ENCODE peak calls at places on chromosomes 7 and 10, in seven cellular contexts. B, Y, P, N, U, X and E are unnamed samples.

GRCh38 chr10:10489765-10490164 is 527.9 kb upstream of the CELF2 start:
- DNase-seq in P (no peak), B (peak), Y (no peak), N (no peak), U (no peak), X (no peak), E (no peak)

GRCh38 chr7:122430710-122431109 is 126.2 kb upstream of the FEZF1 start:
- DNase-seq in P (no peak), B (no peak), X (no peak), N (no peak), U (no peak), Y (no peak), E (no peak)

GRCh38 chr7:22896917-22897316 is 74.3 kb upstream of the TOMM7 start:
- DNase-seq in N (no peak), P (no peak), U (no peak), Y (no peak), B (no peak), X (no peak), E (no peak)

GRCh38 chr10:75926763-75927162 is 495.3 kb downstream of the LRMDA start:
- DNase-seq in X (no peak), U (no peak), Y (peak), P (no peak), B (peak), N (no peak), E (no peak)

GRCh38 chr7:157528785-157529341 is 192.1 kb downstream of the DNAJB6 start:
- DNase-seq in Y (no peak), B (no peak), U (peak), X (peak), N (no peak), P (no peak), E (no peak)

GRCh38 chr7:101676956-101677355 is 47.9 kb upstream of the MYL10 start:
- DNase-seq in N (no peak), B (no peak), Y (no peak), U (no peak), X (no peak), P (no peak), E (no peak)

GRCh38 chr10:5752301-5752871 is 60.8 kb downstream of the GDI2 start:
- DNase-seq in X (no peak), Y (no peak), B (no peak), P (peak), N (no peak), U (no peak), E (no peak)

GRCh38 chr10:117168135-117168674 is 29.1 kb upstream of the KCNK18 start:
- DNase-seq in N (peak), B (peak), P (peak), X (peak), U (peak), Y (peak), E (no peak)

GRCh38 chr7:128194533-128195282 is 46.4 kb upstream of the LEP start:
- DNase-seq in U (no peak), X (no peak), P (no peak), B (no peak), Y (peak), N (no peak), E (no peak)

GRCh38 chr10:15719899-15720634 is at the start of gene ITGA8:
- DNase-seq in Y (no peak), P (peak), N (peak), U (no peak), X (no peak), B (no peak), E (peak)
- TF ChIP-seq CTCF in Y (no peak), P (peak), N (peak), U (peak), X (no peak), B (peak), E (peak)

GRCh38 chr7:143380264-143380645 is 890 bp upstream of the ZYX start:
- DNase-seq in N (peak), X (peak), U (peak), B (peak), P (peak), Y (peak), E (peak)
- TF ChIP-seq CTCF in N (peak), X (peak), U (peak), B (peak), P (peak), Y (peak), E (peak)

DNA sequence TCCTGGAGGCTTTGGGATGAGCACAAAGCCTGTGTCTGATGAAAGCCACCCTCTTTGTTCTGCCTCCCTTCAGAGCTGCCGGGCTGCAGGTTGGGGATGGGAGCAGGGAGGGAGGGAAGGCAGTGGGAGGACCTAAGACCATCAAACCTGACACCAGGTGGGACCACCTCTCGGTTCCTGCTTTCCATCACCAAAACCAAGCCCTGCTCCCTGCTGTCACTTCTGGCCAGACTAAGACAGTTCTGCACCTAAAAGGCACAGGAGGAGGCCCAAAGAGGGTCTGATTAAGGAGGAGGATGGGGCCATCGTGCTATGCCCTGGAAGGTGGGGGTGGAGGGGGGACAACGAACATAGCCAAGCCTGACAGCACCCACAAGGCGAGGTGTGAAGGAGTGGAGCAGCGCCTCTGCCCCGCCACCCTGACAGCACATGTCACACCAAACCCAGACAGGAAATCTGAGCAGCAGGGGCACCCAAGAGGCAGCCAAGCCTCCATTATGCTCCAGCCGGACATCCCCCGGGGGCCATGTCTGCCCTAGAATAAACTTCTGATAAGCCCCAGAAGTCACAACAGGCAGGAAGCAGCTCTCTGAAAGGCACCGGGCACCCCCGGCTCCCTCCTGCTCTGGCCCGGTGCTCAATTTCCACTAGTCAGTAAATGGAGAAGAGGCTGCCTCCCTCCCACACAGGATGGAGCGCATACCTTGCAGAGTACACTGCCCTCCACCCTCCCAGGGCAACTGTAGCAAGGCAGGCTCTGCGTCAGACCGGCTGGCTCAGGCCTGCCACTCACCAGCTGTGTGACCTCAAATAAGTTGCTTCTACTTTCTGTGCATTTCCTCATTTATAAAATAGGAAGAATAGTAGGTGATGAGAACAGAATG is 48.9 kb downstream of the DLG5 start:
- DNase-seq in B (peak), P (peak), N (peak), X (peak), Y (peak), U (no peak), E (no peak)
- TF ChIP-seq CTCF in B (no peak), P (no peak), N (no peak), X (no peak), Y (no peak), U (no peak), E (no peak)

GRCh38 chr10:120221873-120222485 is 235.0 kb upstream of the PLPP4 start:
- DNase-seq in X (no peak), N (peak), Y (no peak), U (no peak), P (no peak), B (no peak), E (no peak)
- TF ChIP-seq CTCF in X (no peak), N (peak), Y (no peak), U (no peak), P (no peak), B (peak), E (no peak)

GRCh38 chr10:22217842-22218241 is at the start of gene EBLN1:
- DNase-seq in Y (no peak), U (no peak), N (no peak), B (no peak), X (no peak), P (no peak), E (no peak)

GRCh38 chr10:22222236-22223190 is 4.7 kb upstream of the EBLN1 start:
- DNase-seq in N (no peak), P (no peak), Y (no peak), U (no peak), X (no peak), B (no peak), E (no peak)

GRCh38 chr10:22219308-22219707 is 1.5 kb upstream of the EBLN1 start:
- DNase-seq in Y (no peak), X (no peak), N (no peak), P (no peak), U (no peak), B (no peak), E (no peak)

DNA sequence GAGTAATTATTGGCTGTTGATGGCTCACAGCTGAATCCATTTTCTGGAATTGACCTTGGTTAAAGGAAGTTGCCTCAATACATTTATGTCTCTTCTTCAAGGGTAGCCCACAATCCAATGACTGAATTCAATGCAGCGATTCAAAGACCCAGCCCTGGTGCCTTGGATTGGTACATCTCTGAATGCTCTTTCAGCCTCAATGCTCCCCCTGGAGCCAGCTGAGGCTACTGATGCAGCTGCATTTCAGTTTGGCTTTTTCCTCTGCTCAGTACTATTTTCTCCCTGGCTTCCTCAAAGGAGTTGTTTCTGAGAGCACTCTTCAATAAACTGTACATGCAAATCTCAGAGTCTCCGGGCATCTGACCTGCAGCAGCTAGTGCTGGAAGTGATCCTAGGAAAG is 633 bp upstream of the EBLN1 start:
- DNase-seq in Y (no peak), N (no peak), X (no peak), U (no peak), B (no peak), P (no peak), E (no peak)
- TF ChIP-seq CTCF in Y (no peak), N (no peak), X (no peak), U (no peak), B (no peak), P (no peak), E (no peak)

DNA sequence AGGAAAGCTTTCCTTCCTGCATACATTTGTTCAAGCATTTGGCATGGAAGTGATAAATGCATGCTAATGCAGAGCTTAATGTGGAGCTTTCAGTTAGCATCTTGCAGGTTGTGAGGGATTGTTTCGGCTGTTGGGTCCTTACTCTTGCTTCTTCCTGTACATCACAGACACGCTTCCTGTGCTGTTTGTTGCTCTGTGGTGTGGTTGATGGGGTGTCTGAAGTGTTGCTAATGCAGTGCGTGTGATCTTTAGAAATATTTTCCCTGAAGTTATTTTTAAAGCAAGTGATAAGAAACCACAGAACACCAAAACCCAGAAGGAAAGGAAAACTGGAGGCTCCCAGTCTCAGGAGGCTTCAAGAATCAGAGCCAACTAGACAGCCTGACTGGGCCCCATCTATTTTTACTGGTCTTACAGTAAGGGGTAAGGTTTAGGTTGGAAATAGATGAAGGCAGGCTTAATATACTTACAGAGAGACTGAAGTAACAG is 143.1 kb downstream of the CHN2 start:
- DNase-seq in U (no peak), Y (no peak), X (no peak), B (no peak), N (no peak), P (no peak), E (no peak)
- TF ChIP-seq CTCF in U (no peak), Y (no peak), X (no peak), B (no peak), N (no peak), P (no peak), E (no peak)